ENCODE peak calls at places on chromosomes 5 and 9, in four cellular contexts. Y, G, O and H are unnamed samples.

GRCh38 chr5:69271376-69271775 is 36.7 kb downstream of the CDK7 start:
- DNase-seq in G (no peak), Y (no peak), O (no peak), H (peak; percentile 21)

GRCh38 chr5:160369990-160370712 is at the start of gene C1QTNF2:
- DNase-seq in G (no peak), Y (peak; percentile 78), O (peak; percentile 79), H (peak; percentile 71)

GRCh38 chr5:15621094-15621493 is 121.1 kb downstream of the FBXL7 start:
- DNase-seq in G (no peak), O (no peak), Y (no peak), H (no peak)

GRCh38 chr9:110033869-110034268 is 174.1 kb downstream of the C9orf152 start:
- DNase-seq in Y (peak; percentile 22), O (no peak), G (no peak), H (no peak)

GRCh38 chr5:72063219-72063819 is 44.0 kb upstream of the MAP1B start:
- DNase-seq in O (no peak), Y (peak; percentile 81), G (no peak), H (no peak)

GRCh38 chr5:85681871-85682270 is 935.9 kb upstream of the COX7C start:
- DNase-seq in O (no peak), G (no peak), Y (no peak), H (no peak)

GRCh38 chr5:69167488-69167845 is 517 bp downstream of the CCNB1 start:
- DNase-seq in O (no peak), Y (peak; percentile 36), G (no peak), H (no peak)

GRCh38 chr5:120735076-120735475 is 271.0 kb downstream of the PRR16 start:
- DNase-seq in Y (no peak), O (no peak), G (no peak), H (no peak)

GRCh38 chr5:13019729-13020128 is 924.8 kb downstream of the DNAH5 start:
- DNase-seq in O (no peak), G (no peak), Y (no peak), H (no peak)

GRCh38 chr5:73067213-73067612 is 53.2 kb upstream of the TMEM171 start:
- DNase-seq in Y (no peak), O (no peak), G (no peak), H (no peak)

GRCh38 chr9:89529243-89530030 is 31.5 kb upstream of the SEMA4D start:
- DNase-seq in Y (no peak), G (peak; percentile 55), O (no peak), H (no peak)

GRCh38 chr5:122076023-122076422 is 2.0 kb downstream of the LOX start:
- DNase-seq in G (no peak), O (no peak), Y (no peak), H (no peak)

GRCh38 chr9:95452176-95452575 is 64.6 kb downstream of the PTCH1 start:
- DNase-seq in O (no peak), G (no peak), Y (no peak), H (no peak)

GRCh38 chr9:18366184-18366583 is 107.8 kb upstream of the ADAMTSL1 start:
- DNase-seq in Y (no peak), G (no peak), O (no peak), H (no peak)

GRCh38 chr9:18361621-18362020 is 112.3 kb upstream of the ADAMTSL1 start:
- DNase-seq in G (no peak), Y (no peak), O (no peak), H (no peak)

GRCh38 chr9:18368206-18368605 is 105.7 kb upstream of the ADAMTSL1 start:
- DNase-seq in Y (no peak), G (no peak), O (no peak), H (no peak)

GRCh38 chr9:18362901-18363685 is 110.9 kb upstream of the ADAMTSL1 start:
- DNase-seq in G (no peak), Y (no peak), O (peak; percentile 35), H (no peak)

DNA sequence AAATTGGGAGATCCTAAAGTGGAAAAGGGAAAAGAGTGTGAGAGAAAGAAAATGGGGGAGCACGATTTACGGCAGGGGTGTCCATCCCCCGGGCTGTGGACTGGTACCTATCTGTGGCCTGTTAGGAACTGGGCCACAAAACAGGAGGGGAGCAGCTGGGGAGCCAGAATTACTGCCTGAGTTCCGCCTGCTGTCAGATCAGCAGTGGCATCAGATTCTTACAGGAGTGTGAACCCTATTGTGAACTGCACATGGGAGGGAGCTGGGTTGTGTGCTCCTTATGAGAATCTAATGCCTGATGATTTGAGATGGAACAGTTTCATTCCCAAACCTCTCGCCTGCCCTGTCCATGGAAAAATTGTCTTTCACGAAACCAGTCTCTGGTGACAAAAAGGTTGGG is 108.3 kb upstream of the ADAMTSL1 start:
- DNase-seq in G (no peak), Y (no peak), O (no peak), H (no peak)
- H3K4me1 ChIP-seq in G (no peaks in the 10 kb centered on the region), Y (no peaks in the 10 kb centered on the region), O (peaks cover 14% of the 10 kb centered on the region), H (peaks cover 10% of the 10 kb centered on the region)

GRCh38 chr9:122274055-122274454 is 9.4 kb downstream of the MRRF start:
- DNase-seq in Y (no peak), G (no peak), O (no peak), H (no peak)
- H3K36me3 ChIP-seq in Y (no peaks in the 10 kb centered on the region), G (peaks cover 30% of the 10 kb centered on the region), O (peaks cover 38% of the 10 kb centered on the region), H (peaks cover 4% of the 10 kb centered on the region)

GRCh38 chr5:143146161-143146560 is 257.3 kb downstream of the NR3C1 start:
- DNase-seq in G (no peak), O (no peak), Y (no peak), H (no peak)

GRCh38 chr5:143147918-143148317 is 255.6 kb downstream of the NR3C1 start:
- DNase-seq in Y (no peak), O (no peak), G (no peak), H (no peak)

GRCh38 chr5:143143973-143144372 is 259.5 kb downstream of the NR3C1 start:
- DNase-seq in G (no peak), Y (no peak), O (no peak), H (no peak)

GRCh38 chr5:143147382-143147781 is 256.1 kb downstream of the NR3C1 start:
- DNase-seq in G (no peak), O (no peak), Y (no peak), H (no peak)

GRCh38 chr5:143145388-143145787 is 258.1 kb downstream of the NR3C1 start:
- DNase-seq in G (no peak), Y (no peak), O (no peak), H (no peak)
- H3K4me3 ChIP-seq in G (no peak overlapping the region), Y (no peak overlapping the region), O (peak overlapping the region; percentile 14), H (no peak overlapping the region)

DNA sequence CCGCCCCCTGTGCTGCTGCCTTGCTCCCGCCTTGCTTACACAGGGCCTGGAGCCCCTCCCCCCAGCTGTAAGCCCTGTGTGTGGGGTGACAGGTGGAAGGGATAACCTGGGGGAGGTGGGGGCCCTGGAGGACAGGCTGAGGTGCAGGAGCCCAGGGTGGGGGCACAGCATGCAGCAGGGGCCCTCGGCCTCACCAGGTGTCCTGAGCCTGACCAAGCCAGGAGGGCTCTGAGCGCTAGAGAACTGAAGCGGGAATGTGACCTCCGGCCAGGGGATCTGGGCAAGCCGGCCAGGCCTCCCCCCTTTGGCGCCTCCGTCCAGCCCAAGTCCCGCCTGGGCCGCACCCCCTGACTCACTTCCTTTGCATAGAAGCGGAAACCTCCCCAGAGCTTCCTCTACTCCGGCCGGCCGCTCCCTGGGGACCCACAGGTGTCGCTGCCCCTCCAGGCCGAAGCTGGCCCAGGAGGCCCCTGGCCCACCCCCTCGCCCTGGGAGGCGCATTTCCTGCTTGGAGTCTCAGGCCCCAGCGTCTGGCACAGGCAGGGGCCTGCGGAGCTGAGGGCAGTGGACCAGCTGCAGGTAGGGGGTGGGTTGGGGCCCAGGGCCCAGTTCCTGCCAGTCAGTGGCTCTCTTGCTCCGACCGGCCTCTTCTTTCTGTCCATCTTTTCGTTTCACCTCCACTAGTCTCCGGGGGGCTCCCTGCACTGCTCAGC is at the start of gene TOR4A:
- DNase-seq in G (no peak), O (peak; percentile 94), Y (peak; percentile 75), H (peak; percentile 95)
- H3K4me1 ChIP-seq in G (peaks cover 16% of the 10 kb centered on the region), O (peaks cover 74% of the 10 kb centered on the region), Y (peaks cover 24% of the 10 kb centered on the region), H (peaks cover 34% of the 10 kb centered on the region)

GRCh38 chr5:154820383-154820782 is 30.0 kb downstream of the FAXDC2 start:
- DNase-seq in O (no peak), G (no peak), Y (no peak), H (no peak)
- H3K36me3 ChIP-seq in O (peaks cover 98% of the 10 kb centered on the region), G (peaks cover 32% of the 10 kb centered on the region), Y (no peaks in the 10 kb centered on the region), H (no peaks in the 10 kb centered on the region)

GRCh38 chr5:42993516-42994284 is 46.4 kb downstream of the ANXA2R start:
- DNase-seq in O (no peak), G (peak; percentile 81), Y (peak; percentile 37), H (peak; percentile 63)
- H3K4me3 ChIP-seq in O (peak overlapping the region; percentile 68), G (peak overlapping the region; percentile 84), Y (no peak overlapping the region), H (no peak overlapping the region)

DNA sequence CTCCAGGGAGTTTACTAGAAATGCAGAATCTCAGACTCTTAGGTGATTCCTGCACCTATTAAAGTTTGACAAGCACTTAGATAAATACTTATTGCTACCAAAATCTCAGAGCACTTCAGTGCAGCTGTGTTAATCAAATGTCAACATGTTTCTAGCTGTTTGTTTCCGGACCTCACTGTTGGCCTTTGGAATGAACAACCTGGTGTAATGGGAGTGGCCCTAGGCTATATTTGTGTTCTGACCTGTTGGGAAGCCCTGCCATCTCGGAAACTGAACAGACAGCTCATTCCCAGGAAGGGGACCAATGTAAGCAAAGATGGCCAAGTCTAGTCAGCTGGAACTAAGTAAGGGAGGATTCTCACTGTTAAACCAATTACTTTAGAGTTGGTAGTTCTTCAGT is 145.0 kb upstream of the SLC28A3 start:
- DNase-seq in G (no peak), O (no peak), Y (no peak), H (no peak)
- H3K4me1 ChIP-seq in G (no peaks in the 10 kb centered on the region), O (no peaks in the 10 kb centered on the region), Y (peaks cover 10% of the 10 kb centered on the region), H (no peaks in the 10 kb centered on the region)

GRCh38 chr5:147400836-147401235 is 109.0 kb downstream of the DPYSL3 start:
- DNase-seq in Y (no peak), G (no peak), O (no peak), H (no peak)
- H3K36me3 ChIP-seq in Y (peaks cover 54% of the 10 kb centered on the region), G (no peaks in the 10 kb centered on the region), O (peaks cover 69% of the 10 kb centered on the region), H (no peaks in the 10 kb centered on the region)

GRCh38 chr5:96896285-96896711 is 20.0 kb downstream of the ERAP2 start:
- DNase-seq in Y (no peak), G (peak; percentile 79), O (no peak), H (no peak)
- H3K4me3 ChIP-seq in Y (no peak overlapping the region), G (peak overlapping the region; percentile 36), O (no peak overlapping the region), H (no peak overlapping the region)